ENCODE peak calls at places on chromosomes 13 and 19, in eight cellular contexts. S is LoVo; W is COR-L47; M is stimulated activated CD4-positive, alpha-beta T cell treated with anti-CD3 and anti-CD28 coated beads, Interleukin-15, amount 100 ng/mL, for 1 hour; O is effector CD8-positive, alpha-beta T cell; I is WTC11; G is HS-5; B is astrocyte of the hippocampus. D is an unnamed sample.

GRCh38 chr13:109836629-109837607 is 50.5 kb upstream of the IRS2 start:
- DNase-seq in S (peak; percentile 2), W (no peak), M (no peak), O (no peak), I (no peak), G (no peak), B (no peak), D (no peak)

GRCh38 chr13:30926781-30927180 is 5.7 kb upstream of the TEX26 start:
- DNase-seq in S (no peak), W (no peak), M (no peak), O (no peak), I (no peak), G (no peak), B (no peak), D (no peak)

GRCh38 chr13:80359459-80360297 is 18.8 kb upstream of the SPRY2 start:
- DNase-seq in S (no peak), W (peak; percentile 74), M (no peak), O (no peak), I (peak; percentile 80), G (no peak), B (peak; percentile 10), D (no peak)

GRCh38 chr19:46885411-46885810 is 24.6 kb downstream of the ARHGAP35 start:
- DNase-seq in S (no peak), W (no peak), M (no peak), O (no peak), I (no peak), G (no peak), B (no peak), D (no peak)

GRCh38 chr13:97068964-97069815 is 74.9 kb upstream of the OXGR1 start:
- DNase-seq in S (no peak), W (no peak), M (no peak), O (no peak), I (no peak), G (no peak), B (no peak), D (no peak)

GRCh38 chr13:41544824-41545707 is 87.7 kb downstream of the RGCC start:
- DNase-seq in S (no peak), W (no peak), M (no peak), O (no peak), I (no peak), G (no peak), B (peak; percentile 80), D (no peak)

GRCh38 chr19:35114656-35115537 is 726 bp upstream of the FXYD3 start:
- DNase-seq in S (peak; percentile 59), W (peak; percentile 26), M (peak; percentile 27), O (peak; percentile 61), I (peak; percentile 92), G (no peak), B (peak; percentile 65), D (peak; percentile 95)

GRCh38 chr19:33638167-33639033 is 16.6 kb downstream of the CHST8 start:
- DNase-seq in S (no peak), W (peak; percentile 54), M (no peak), O (no peak), I (no peak), G (no peak), B (no peak), D (no peak)

GRCh38 chr13:49858183-49858856 is 65.8 kb upstream of the KPNA3 start:
- DNase-seq in S (peak; percentile 22), W (no peak), M (no peak), O (no peak), I (no peak), G (peak; percentile 80), B (peak; percentile 89), D (no peak)

GRCh38 chr13:40210865-40211585 is 455.4 kb downstream of the FOXO1 start:
- DNase-seq in S (no peak), W (no peak), M (no peak), O (no peak), I (no peak), G (no peak), B (no peak), D (no peak)

GRCh38 chr19:45251452-45252354 is 632 bp downstream of the MARK4 start:
- DNase-seq in S (no peak), W (no peak), M (no peak), O (no peak), I (peak; percentile 42), G (no peak), B (peak; percentile 49), D (no peak)

GRCh38 chr13:74675185-74675584 is 541.0 kb upstream of the KLF12 start:
- DNase-seq in S (no peak), W (no peak), M (no peak), O (no peak), I (no peak), G (no peak), B (peak; percentile 61), D (no peak)

GRCh38 chr13:44768233-44768632 is 192.1 kb upstream of the TSC22D1 start:
- DNase-seq in S (no peak), W (no peak), M (no peak), O (no peak), I (no peak), G (no peak), B (no peak), D (no peak)